ENCODE peak calls at places on chromosomes 4 and X, in eight cellular contexts. M, C, F, I, Y, T, V and P are unnamed samples. For H3K4me1, the result is how much of the 10 kb centered on the place peaks cover.

GRCh38 chr4:147822128-147822527 is 90.2 kb downstream of the ARHGAP10 start:
- DNase-seq in F (no peak), Y (no peak), T (peak), V (peak), M (no peak), I (no peak), C (peak), P (peak)

GRCh38 chr4:180751009-180751408 is 1492.2 kb upstream of the TENM3 start:
- DNase-seq in I (no peak), M (no peak), C (no peak), Y (no peak), V (no peak), T (peak), F (no peak), P (no peak)

GRCh38 chrX:127877358-127877757 is 174.8 kb downstream of the ACTRT1 start:
- DNase-seq in M (no peak), T (no peak), C (no peak), I (no peak), V (no peak), Y (no peak), F (no peak), P (no peak)

GRCh38 chrX:131853440-131853839 is 169.7 kb upstream of the STK26 start:
- DNase-seq in F (no peak), C (no peak), V (no peak), M (no peak), Y (no peak), I (no peak), T (no peak), P (no peak)

GRCh38 chr4:138182838-138183426 is 59.2 kb downstream of the SLC7A11 start:
- DNase-seq in T (peak), C (no peak), Y (no peak), I (no peak), M (no peak), F (peak), V (no peak), P (no peak)

GRCh38 chr4:146134761-146135160 is 40.8 kb upstream of the LSM6 start:
- DNase-seq in M (no peak), F (no peak), Y (no peak), V (no peak), T (no peak), I (no peak), C (no peak), P (no peak)

GRCh38 chr4:38523524-38524448 is 140.2 kb upstream of the KLF3 start:
- DNase-seq in M (peak), I (no peak), F (no peak), V (no peak), Y (no peak), T (no peak), C (no peak), P (no peak)

GRCh38 chr4:107721436-107722090 is 1.5 kb upstream of the PAPSS1 start:
- DNase-seq in F (no peak), I (peak), M (peak), T (no peak), V (no peak), C (no peak), Y (no peak), P (no peak)

GRCh38 chrX:110317079-110317819 is 636 bp downstream of the AMMECR1 start:
- DNase-seq in M (no peak), T (peak), C (peak), F (peak), V (peak), I (no peak), Y (no peak), P (peak)

GRCh38 chr4:110867251-110867960 is 244.5 kb upstream of the PITX2 start:
- DNase-seq in I (no peak), V (no peak), C (no peak), F (no peak), Y (no peak), T (peak), M (no peak), P (no peak)

GRCh38 chrX:153482376-153483015 is 12.1 kb upstream of the HAUS7 start:
- DNase-seq in I (no peak), C (no peak), T (no peak), V (no peak), Y (no peak), M (no peak), F (no peak), P (no peak)

GRCh38 chr4:40395908-40396806 is 61.0 kb downstream of the CHRNA9 start:
- DNase-seq in I (no peak), Y (no peak), F (no peak), M (no peak), T (no peak), V (peak), C (peak), P (peak)

GRCh38 chrX:153778684-153779101 is 2.1 kb upstream of the SRPK3 start:
- DNase-seq in F (no peak), V (peak), I (no peak), C (no peak), M (no peak), T (no peak), Y (no peak), P (no peak)

GRCh38 chr4:23922535-23923115 is 32.8 kb upstream of the PPARGC1A start:
- DNase-seq in T (no peak), M (no peak), F (no peak), I (no peak), V (no peak), C (no peak), Y (no peak), P (no peak)

DNA sequence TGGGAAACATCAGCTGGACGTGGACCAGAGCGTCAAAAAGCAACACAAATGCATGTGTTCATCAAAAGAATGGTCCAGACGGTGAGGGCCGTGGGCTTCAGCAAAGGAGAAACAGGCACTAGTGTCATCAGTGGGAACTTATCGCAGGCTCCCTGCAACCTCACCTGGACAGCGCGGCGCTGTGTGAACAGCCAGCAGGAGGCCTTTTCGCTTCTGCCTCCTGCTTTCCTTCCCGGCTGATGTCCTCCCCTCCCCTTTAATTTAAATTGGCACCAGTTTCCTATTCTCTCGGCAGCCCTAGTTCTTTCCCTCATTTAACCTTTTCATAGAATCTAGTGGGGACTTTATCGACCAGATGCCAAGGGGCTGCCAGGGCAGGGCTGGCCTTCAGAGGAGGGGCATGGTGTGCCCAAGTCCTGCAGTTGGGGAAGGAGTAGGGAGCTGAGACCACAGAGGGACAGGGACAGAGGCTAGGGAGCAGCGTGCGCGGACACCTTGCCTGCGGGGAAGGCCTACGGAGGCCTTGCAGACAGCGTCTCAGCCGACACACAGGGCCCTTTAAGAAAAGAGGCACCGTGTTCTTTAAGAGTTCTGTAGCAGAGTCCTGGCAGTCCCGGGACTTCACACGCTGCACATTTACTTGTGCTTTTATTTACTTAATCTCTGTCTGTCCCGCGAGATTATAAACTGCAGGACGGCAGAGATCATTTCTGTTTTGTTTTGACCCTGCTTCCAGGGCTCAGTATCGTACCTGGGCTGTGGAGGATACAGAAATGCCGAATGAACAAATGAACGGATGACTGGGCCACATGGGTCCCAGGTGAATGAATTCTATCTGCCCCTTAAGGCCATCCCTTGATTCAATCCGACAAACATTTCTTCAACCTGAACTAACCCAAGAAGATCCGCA is 8.4 kb upstream of the SORBS2 start:
- DNase-seq in V (no peak), Y (no peak), F (no peak), M (no peak), C (peak), T (no peak), I (no peak), P (no peak)
- H3K4me3 ChIP-seq in V (no peak), Y (no peak), F (no peak), M (no peak), C (no peak), T (no peak), I (no peak), P (no peak)

GRCh38 chr4:83075696-83076095 is 38.8 kb downstream of the PLAC8 start:
- DNase-seq in Y (no peak), F (no peak), I (no peak), V (no peak), T (peak), M (no peak), C (no peak), P (no peak)
- H3K27ac ChIP-seq in Y (no peak), F (no peak), I (no peak), V (peak), T (peak), M (no peak), C (no peak), P (no peak)

GRCh38 chr4:140703463-140703862 is 52.7 kb downstream of the TBC1D9 start:
- DNase-seq in M (no peak), I (no peak), F (no peak), V (no peak), Y (no peak), C (no peak), T (no peak), P (no peak)
- H3K4me1 ChIP-seq in M (under half), I (under half), F (under half), V (under half), Y (under half), C (under half), T (under half), P (under half)

DNA sequence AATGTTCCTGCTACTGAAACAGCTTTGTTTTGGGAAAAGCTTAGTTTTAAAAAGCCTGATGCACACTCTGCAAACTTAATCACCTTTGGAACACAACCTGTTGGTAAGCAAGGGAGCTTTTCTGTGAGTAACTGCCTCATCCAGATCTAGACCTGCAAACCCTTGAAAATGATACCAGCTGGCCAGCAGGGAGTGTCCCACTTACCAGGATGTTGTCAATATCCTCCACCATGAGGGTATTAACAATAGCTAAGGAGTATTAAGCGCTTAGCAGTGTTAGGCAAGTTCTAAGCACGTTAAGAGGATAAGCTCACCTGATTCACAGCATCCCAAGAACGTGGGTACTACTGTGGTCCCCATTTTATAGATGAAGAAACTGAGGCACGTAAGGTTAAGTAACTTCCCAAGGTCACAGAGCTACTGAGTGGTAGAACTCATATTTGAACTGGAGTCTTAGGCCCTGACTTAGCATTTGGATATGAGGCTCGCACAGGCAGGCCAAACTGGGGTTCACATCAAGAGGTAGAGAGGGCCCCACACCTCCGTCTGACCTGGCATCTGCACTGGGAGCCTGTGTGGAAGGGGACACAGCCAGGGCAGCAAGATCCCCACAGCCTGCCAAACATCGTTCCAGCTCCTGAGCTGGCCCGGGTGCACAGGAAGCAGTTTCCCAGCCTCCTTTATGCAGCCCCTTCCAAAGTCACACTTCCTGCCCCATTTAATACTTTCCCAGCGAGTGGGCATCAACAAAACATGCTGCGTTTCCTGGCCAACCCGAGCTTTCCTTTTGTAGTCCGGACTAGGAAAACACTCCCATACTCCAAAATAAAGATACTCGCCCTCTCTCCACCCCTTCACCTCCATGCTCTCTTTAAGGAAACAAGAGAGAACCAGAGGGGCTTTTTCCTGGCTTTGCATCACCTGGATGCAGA is 32.6 kb downstream of the IRF2 start:
- DNase-seq in I (no peak), M (no peak), C (no peak), T (peak), Y (no peak), V (no peak), F (no peak), P (no peak)
- H3K4me3 ChIP-seq in I (no peak), M (no peak), C (no peak), T (no peak), Y (no peak), V (no peak), F (no peak), P (no peak)

GRCh38 chr4:151468715-151469696 is 60.0 kb downstream of the FHIP1A start:
- DNase-seq in C (no peak), I (no peak), T (no peak), Y (no peak), V (no peak), M (no peak), F (no peak), P (no peak)
- H3K27ac ChIP-seq in C (no peak), I (no peak), T (no peak), Y (no peak), V (peak), M (no peak), F (no peak), P (no peak)

GRCh38 chrX:39898147-39898546 is 199.6 kb downstream of the BCOR start:
- DNase-seq in M (no peak), F (no peak), Y (no peak), I (no peak), T (no peak), V (no peak), C (no peak), P (no peak)
- H3K4me1 ChIP-seq in M (under half), F (half or more), Y (under half), I (under half), T (under half), V (under half), C (under half), P (under half)

GRCh38 chr4:8355306-8355705 is 85.2 kb downstream of the ACOX3 start:
- DNase-seq in V (no peak), I (no peak), F (no peak), M (no peak), C (no peak), T (no peak), Y (no peak), P (no peak)
- H3K4me3 ChIP-seq in V (no peak), I (no peak), F (no peak), M (no peak), C (no peak), T (no peak), Y (no peak), P (no peak)

DNA sequence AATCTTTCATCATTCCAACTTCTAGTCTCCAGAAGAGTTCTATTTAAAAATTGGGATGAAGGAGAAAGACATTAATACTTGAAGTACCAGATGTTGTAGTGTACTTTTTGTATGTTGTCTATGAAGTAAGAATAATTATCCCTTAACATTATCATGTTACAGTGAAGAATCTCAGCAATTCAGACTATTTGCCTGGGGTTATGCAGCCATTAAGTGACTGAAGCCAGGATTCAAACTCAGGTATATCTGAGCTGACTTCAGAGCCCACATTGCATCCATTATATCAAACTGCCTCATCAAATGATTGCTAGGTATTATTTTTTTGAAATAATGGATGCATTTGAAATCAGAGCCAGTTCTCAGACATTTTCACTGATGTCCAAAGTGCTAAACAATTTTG is 76.1 kb upstream of the FHDC1 start:
- DNase-seq in Y (no peak), C (no peak), F (no peak), I (no peak), V (no peak), M (no peak), T (no peak), P (no peak)
- H3K27ac ChIP-seq in Y (no peak), C (no peak), F (no peak), I (no peak), V (no peak), M (no peak), T (no peak), P (no peak)

GRCh38 chr4:94551616-94552564 is 100.1 kb downstream of the PDLIM5 start:
- DNase-seq in I (no peak), M (no peak), V (no peak), T (peak), F (no peak), C (no peak), Y (no peak), P (no peak)
- H3K4me1 ChIP-seq in I (under half), M (under half), V (under half), T (under half), F (under half), C (under half), Y (under half), P (under half)